ENCODE peak calls at places on chromosome 9, in five cellular contexts. J, L, R, G and P are unnamed samples.

GRCh38 chr9:4079346-4079745 is 220.5 kb downstream of the GLIS3 start:
- DNase-seq in G (no peak), R (no peak), J (no peak), L (no peak), P (no peak)

GRCh38 chr9:100499866-100500265 is 26.9 kb downstream of the TMEFF1 start:
- DNase-seq in L (no peak), R (no peak), G (no peak), J (peak), P (no peak)

GRCh38 chr9:99108131-99108530 is 3.2 kb downstream of the TGFBR1 start:
- DNase-seq in G (no peak), J (no peak), L (no peak), R (no peak), P (no peak)

GRCh38 chr9:135926402-135927194 is 19.3 kb upstream of the CAMSAP1 start:
- DNase-seq in R (peak), J (no peak), L (no peak), G (no peak), P (peak)

GRCh38 chr9:100013573-100013972 is 85.2 kb downstream of the ERP44 start:
- DNase-seq in J (no peak), G (no peak), L (no peak), R (no peak), P (no peak)

GRCh38 chr9:23674016-23674585 is 151.9 kb downstream of the ELAVL2 start:
- DNase-seq in J (peak), L (no peak), G (no peak), R (no peak), P (no peak)

GRCh38 chr9:2241461-2241874 is 226.3 kb downstream of the SMARCA2 start:
- DNase-seq in G (no peak), L (peak), R (no peak), J (peak), P (peak)

GRCh38 chr9:35617548-35617947 is 665 bp downstream of the CD72 start:
- DNase-seq in G (no peak), R (no peak), L (no peak), J (no peak), P (no peak)

GRCh38 chr9:88748566-88749238 is 213.7 kb downstream of the NXNL2 start:
- DNase-seq in J (no peak), R (no peak), L (no peak), G (no peak), P (no peak)

GRCh38 chr9:1454211-1454979 is 404.2 kb downstream of the DMRT2 start:
- DNase-seq in R (no peak), G (no peak), L (no peak), J (no peak), P (no peak)

GRCh38 chr9:137881591-137882505 is 4.3 kb downstream of the CACNA1B start:
- DNase-seq in L (no peak), G (no peak), J (no peak), R (no peak), P (no peak)

GRCh38 chr9:5470122-5470521 is 19.8 kb downstream of the CD274 start:
- DNase-seq in R (no peak), G (no peak), L (no peak), J (no peak), P (no peak)

GRCh38 chr9:4970970-4971641 is 14.0 kb upstream of the JAK2 start:
- DNase-seq in L (no peak), J (no peak), G (no peak), R (peak), P (no peak)

GRCh38 chr9:74577956-74578355 is 80.8 kb downstream of the RORB start:
- DNase-seq in J (no peak), R (no peak), L (no peak), G (no peak), P (no peak)

GRCh38 chr9:120603010-120603409 is 23.0 kb upstream of the CDK5RAP2 start:
- DNase-seq in L (no peak), R (no peak), J (no peak), G (no peak), P (no peak)

GRCh38 chr9:79555474-79555873 is 16.3 kb upstream of the TLE4 start:
- DNase-seq in L (no peak), J (no peak), R (no peak), G (no peak), P (no peak)

GRCh38 chr9:120873512-120873911 is 3.5 kb downstream of the PHF19 start:
- DNase-seq in L (no peak), R (no peak), G (no peak), J (no peak), P (no peak)

GRCh38 chr9:130825051-130825651 is 9.9 kb upstream of the ABL1 start:
- DNase-seq in R (no peak), G (no peak), L (no peak), J (peak), P (peak)

GRCh38 chr9:72945391-72945790 is 7.5 kb downstream of the ALDH1A1 start:
- DNase-seq in G (no peak), L (no peak), R (no peak), J (no peak), P (no peak)

GRCh38 chr9:136619742-136620440 is 42.8 kb upstream of the EGFL7 start:
- DNase-seq in R (no peak), L (peak), G (no peak), J (no peak), P (no peak)

GRCh38 chr9:37104183-37104889 is 16.0 kb upstream of the ZCCHC7 start:
- DNase-seq in R (peak), G (no peak), L (no peak), J (no peak), P (no peak)

GRCh38 chr9:115198018-115198417 is 80.1 kb upstream of the TNC start:
- DNase-seq in G (no peak), J (no peak), L (no peak), R (no peak), P (no peak)

GRCh38 chr9:114560956-114561355 is 26.6 kb upstream of the ATP6V1G1 start:
- DNase-seq in G (no peak), R (no peak), L (no peak), J (no peak), P (no peak)

GRCh38 chr9:114732842-114733241 is 50.9 kb upstream of the TEX48 start:
- DNase-seq in R (no peak), J (no peak), L (no peak), G (no peak), P (no peak)

GRCh38 chr9:27437652-27438373 is 86.3 kb upstream of the IFNK start:
- DNase-seq in L (no peak), J (no peak), G (no peak), R (no peak), P (no peak)

GRCh38 chr9:36041491-36041890 is 4.8 kb downstream of the RECK start:
- DNase-seq in J (no peak), R (no peak), L (no peak), G (no peak), P (no peak)

GRCh38 chr9:76414656-76415055 is 20.4 kb upstream of the RFK start:
- DNase-seq in L (no peak), G (no peak), J (no peak), R (no peak), P (no peak)

GRCh38 chr9:7970666-7971335 is 171.2 kb upstream of the DMAC1 start:
- DNase-seq in G (no peak), R (no peak), L (no peak), J (no peak), P (no peak)

GRCh38 chr9:18163146-18163545 is 310.8 kb upstream of the ADAMTSL1 start:
- DNase-seq in J (no peak), R (no peak), G (no peak), L (no peak), P (no peak)

GRCh38 chr9:16640649-16641048 is 229.8 kb downstream of the BNC2 start:
- DNase-seq in J (peak), R (no peak), L (no peak), G (no peak), P (no peak)